ENCODE peak calls at places on chromosome 15, in six cellular contexts. M, O, E, K, F and A are unnamed samples.

GRCh38 chr15:30923429-30923828 is 19.7 kb downstream of the FAN1 start:
- DNase-seq in M (no peak), O (no peak), E (no peak), K (no peak), F (no peak), A (no peak)

GRCh38 chr15:70528270-70528706 is 235.1 kb downstream of the UACA start:
- DNase-seq in M (peak; percentile 79), O (peak; percentile 75), E (no peak), K (no peak), F (no peak), A (peak; percentile 54)

GRCh38 chr15:51382787-51383186 is 41.3 kb downstream of the GLDN start:
- DNase-seq in M (peak; percentile 77), O (no peak), E (peak; percentile 42), K (no peak), F (no peak), A (no peak)

GRCh38 chr15:61936528-61937195 is 123.6 kb downstream of the VPS13C start:
- DNase-seq in M (no peak), O (no peak), E (no peak), K (no peak), F (no peak), A (no peak)

GRCh38 chr15:76060098-76060989 is 559 bp downstream of the TMEM266 start:
- DNase-seq in M (no peak), O (no peak), E (no peak), K (no peak), F (no peak), A (no peak)

GRCh38 chr15:46365612-46366011 is 730.8 kb downstream of the SQOR start:
- DNase-seq in M (no peak), O (no peak), E (no peak), K (no peak), F (no peak), A (no peak)

GRCh38 chr15:28106294-28107110 is 7.4 kb upstream of the OCA2 start:
- DNase-seq in M (no peak), O (no peak), E (no peak), K (no peak), F (peak; percentile 89), A (no peak)

GRCh38 chr15:96186105-96186504 is 144.4 kb upstream of the NR2F2 start:
- DNase-seq in M (no peak), O (no peak), E (no peak), K (no peak), F (no peak), A (no peak)

GRCh38 chr15:90376789-90377188 is 11.3 kb upstream of the IQGAP1 start:
- DNase-seq in M (no peak), O (peak; percentile 81), E (no peak), K (no peak), F (no peak), A (no peak)

GRCh38 chr15:40539030-40539429 is 25.8 kb downstream of the CCDC32 start:
- DNase-seq in M (no peak), O (no peak), E (no peak), K (no peak), F (no peak), A (no peak)

GRCh38 chr15:29037997-29038700 is 152.4 kb downstream of the APBA2 start:
- DNase-seq in M (no peak), O (no peak), E (no peak), K (no peak), F (peak; percentile 30), A (no peak)

GRCh38 chr15:96273317-96274086 is 57.0 kb upstream of the NR2F2 start:
- DNase-seq in M (peak; percentile 99), O (no peak), E (peak; percentile 66), K (no peak), F (no peak), A (no peak)